ENCODE peak calls at places on chromosomes 12 and 14, in five cellular contexts. J is uterus, K is fibroblast of mammary gland, I is occipital lobe, P is tibial nerve. B is an unnamed sample.
A peak's percentile ranks its signal among the peaks of the same experiment; 100 is the strongest.

GRCh38 chr14:100524933-100525243 is 62.3 kb downstream of the BEGAIN start:
- DNase-seq in J (no peak), K (peak; percentile 21), I (no peak), P (no peak), B (peak; percentile 68)

GRCh38 chr14:56120091-56120632 is 2.0 kb downstream of the PELI2 start:
- DNase-seq in J (no peak), K (peak; percentile 33), I (no peak), P (no peak), B (no peak)

GRCh38 chr12:42810006-42810405 is 220.5 kb upstream of the PRICKLE1 start:
- DNase-seq in J (no peak), K (no peak), I (no peak), P (no peak), B (no peak)

GRCh38 chr12:34625116-34625515 is 602.8 kb downstream of the ALG10 start:
- DNase-seq in J (no peak), K (peak; percentile 1), I (no peak), P (no peak), B (no peak)

GRCh38 chr14:67875175-67876006 is 55.8 kb downstream of the RAD51B start:
- DNase-seq in J (no peak), K (no peak), I (no peak), P (no peak), B (no peak)

GRCh38 chr14:72608391-72609204 is 285.3 kb downstream of the DPF3 start:
- DNase-seq in J (no peak), K (peak; percentile 93), I (peak; percentile 26), P (no peak), B (peak; percentile 26)

GRCh38 chr12:39605996-39606395 is 13.6 kb downstream of the ABCD2 start:
- DNase-seq in J (no peak), K (peak; percentile 38), I (no peak), P (no peak), B (no peak)

GRCh38 chr12:13976028-13976584 is 5.3 kb downstream of the GRIN2B start:
- DNase-seq in J (no peak), K (no peak), I (no peak), P (no peak), B (no peak)

GRCh38 chr12:122526683-122527477 is at the start of the genes KNTC1 and RSRC2:
- DNase-seq in J (peak; percentile 99), K (peak; percentile 100), I (peak; percentile 97), P (peak; percentile 98), B (peak; percentile 99)

GRCh38 chr12:124749725-124750124 is 113.9 kb downstream of the SCARB1 start:
- DNase-seq in J (no peak), K (no peak), I (no peak), P (no peak), B (no peak)

GRCh38 chr12:51421266-51421884 is 3.3 kb upstream of the SLC4A8 start:
- DNase-seq in J (no peak), K (peak; percentile 74), I (peak; percentile 61), P (no peak), B (peak; percentile 77)

GRCh38 chr14:105690671-105691070 is 164.3 kb downstream of the TMEM121 start:
- DNase-seq in J (no peak), K (no peak), I (no peak), P (no peak), B (peak; percentile 32)

B was measured in ecto neural progenitor cell.